ENCODE peak calls at places on chromosome 2, in four cellular contexts. One of them, this sample, is unnamed.

GRCh38 chr2:144452169-144453038 is 67.5 kb downstream of the ZEB2 start:
- DNase-seq in NCI-H460: no peak
- DNase-seq in Calu3: peak; percentile 3
- DNase-seq in stimulated activated CD8-positive, alpha-beta memory T cell treated with anti-CD3 and anti-CD28 coated beads, Interleukin-7, amount 100 ng/mL, for 4 hours: no peak
- DNase-seq in this sample: peak; percentile 30

GRCh38 chr2:210503622-210504300 is 27.2 kb upstream of the LANCL1 start:
- DNase-seq in NCI-H460: no peak
- DNase-seq in Calu3: no peak
- DNase-seq in stimulated activated CD8-positive, alpha-beta memory T cell treated with anti-CD3 and anti-CD28 coated beads, Interleukin-7, amount 100 ng/mL, for 4 hours: no peak
- DNase-seq in this sample: no peak

GRCh38 chr2:46162329-46162870 is 134.8 kb upstream of the EPAS1 start:
- DNase-seq in NCI-H460: no peak
- DNase-seq in Calu3: no peak
- DNase-seq in stimulated activated CD8-positive, alpha-beta memory T cell treated with anti-CD3 and anti-CD28 coated beads, Interleukin-7, amount 100 ng/mL, for 4 hours: no peak
- DNase-seq in this sample: no peak

GRCh38 chr2:10452334-10452733 is 4.2 kb upstream of the ODC1 start:
- DNase-seq in NCI-H460: peak; percentile 60
- DNase-seq in Calu3: peak; percentile 86
- DNase-seq in stimulated activated CD8-positive, alpha-beta memory T cell treated with anti-CD3 and anti-CD28 coated beads, Interleukin-7, amount 100 ng/mL, for 4 hours: no peak
- DNase-seq in this sample: peak; percentile 88

GRCh38 chr2:113407446-113408099 is 29.9 kb upstream of the ZNG1B start:
- DNase-seq in NCI-H460: peak; percentile 30
- DNase-seq in Calu3: no peak
- DNase-seq in stimulated activated CD8-positive, alpha-beta memory T cell treated with anti-CD3 and anti-CD28 coated beads, Interleukin-7, amount 100 ng/mL, for 4 hours: no peak
- DNase-seq in this sample: no peak

GRCh38 chr2:26567534-26567933 is 73.6 kb downstream of the CIB4 start:
- DNase-seq in NCI-H460: no peak
- DNase-seq in Calu3: no peak
- DNase-seq in stimulated activated CD8-positive, alpha-beta memory T cell treated with anti-CD3 and anti-CD28 coated beads, Interleukin-7, amount 100 ng/mL, for 4 hours: no peak
- DNase-seq in this sample: no peak

GRCh38 chr2:26876260-26876659 is 28.3 kb downstream of the DPYSL5 start:
- DNase-seq in NCI-H460: no peak
- DNase-seq in Calu3: no peak
- DNase-seq in stimulated activated CD8-positive, alpha-beta memory T cell treated with anti-CD3 and anti-CD28 coated beads, Interleukin-7, amount 100 ng/mL, for 4 hours: no peak
- DNase-seq in this sample: no peak

GRCh38 chr2:185658766-185659165 is 79.8 kb upstream of the FSIP2 start:
- DNase-seq in NCI-H460: no peak
- DNase-seq in Calu3: no peak
- DNase-seq in stimulated activated CD8-positive, alpha-beta memory T cell treated with anti-CD3 and anti-CD28 coated beads, Interleukin-7, amount 100 ng/mL, for 4 hours: no peak
- DNase-seq in this sample: no peak

GRCh38 chr2:233990261-233990798 is 60.2 kb upstream of the SPP2 start:
- DNase-seq in NCI-H460: no peak
- DNase-seq in Calu3: no peak
- DNase-seq in stimulated activated CD8-positive, alpha-beta memory T cell treated with anti-CD3 and anti-CD28 coated beads, Interleukin-7, amount 100 ng/mL, for 4 hours: peak; percentile 40
- DNase-seq in this sample: no peak

GRCh38 chr2:106931742-106932335 is 45.9 kb upstream of the ST6GAL2 start:
- DNase-seq in NCI-H460: no peak
- DNase-seq in Calu3: no peak
- DNase-seq in stimulated activated CD8-positive, alpha-beta memory T cell treated with anti-CD3 and anti-CD28 coated beads, Interleukin-7, amount 100 ng/mL, for 4 hours: no peak
- DNase-seq in this sample: no peak

GRCh38 chr2:189641047-189641446 is 20.2 kb upstream of the ASNSD1 start:
- DNase-seq in NCI-H460: no peak
- DNase-seq in Calu3: no peak
- DNase-seq in stimulated activated CD8-positive, alpha-beta memory T cell treated with anti-CD3 and anti-CD28 coated beads, Interleukin-7, amount 100 ng/mL, for 4 hours: no peak
- DNase-seq in this sample: no peak

GRCh38 chr2:70340921-70341765 is 39.3 kb upstream of the FAM136A start:
- DNase-seq in NCI-H460: peak; percentile 65
- DNase-seq in Calu3: peak; percentile 65
- DNase-seq in stimulated activated CD8-positive, alpha-beta memory T cell treated with anti-CD3 and anti-CD28 coated beads, Interleukin-7, amount 100 ng/mL, for 4 hours: no peak
- DNase-seq in this sample: peak; percentile 86

GRCh38 chr2:218448934-218449333 is 30.0 kb downstream of the VIL1 start:
- DNase-seq in NCI-H460: peak; percentile 19
- DNase-seq in Calu3: peak; percentile 38
- DNase-seq in stimulated activated CD8-positive, alpha-beta memory T cell treated with anti-CD3 and anti-CD28 coated beads, Interleukin-7, amount 100 ng/mL, for 4 hours: no peak
- DNase-seq in this sample: peak; percentile 36

GRCh38 chr2:59879700-59880131 is 673.7 kb downstream of the BCL11A start:
- DNase-seq in NCI-H460: no peak
- DNase-seq in Calu3: no peak
- DNase-seq in stimulated activated CD8-positive, alpha-beta memory T cell treated with anti-CD3 and anti-CD28 coated beads, Interleukin-7, amount 100 ng/mL, for 4 hours: no peak
- DNase-seq in this sample: no peak

GRCh38 chr2:10544252-10544651 is 96.1 kb upstream of the ODC1 start:
- DNase-seq in NCI-H460: no peak
- DNase-seq in Calu3: no peak
- DNase-seq in stimulated activated CD8-positive, alpha-beta memory T cell treated with anti-CD3 and anti-CD28 coated beads, Interleukin-7, amount 100 ng/mL, for 4 hours: no peak
- DNase-seq in this sample: no peak

GRCh38 chr2:126784636-126785035 is 114.1 kb upstream of the TEX51 start:
- DNase-seq in NCI-H460: no peak
- DNase-seq in Calu3: no peak
- DNase-seq in stimulated activated CD8-positive, alpha-beta memory T cell treated with anti-CD3 and anti-CD28 coated beads, Interleukin-7, amount 100 ng/mL, for 4 hours: no peak
- DNase-seq in this sample: no peak

GRCh38 chr2:10254373-10255188 is 48.1 kb upstream of the HPCAL1 start:
- DNase-seq in NCI-H460: peak; percentile 29
- DNase-seq in Calu3: no peak
- DNase-seq in stimulated activated CD8-positive, alpha-beta memory T cell treated with anti-CD3 and anti-CD28 coated beads, Interleukin-7, amount 100 ng/mL, for 4 hours: no peak
- DNase-seq in this sample: peak; percentile 68

GRCh38 chr2:83461135-83461534 is 997.9 kb downstream of the SUCLG1 start:
- DNase-seq in NCI-H460: no peak
- DNase-seq in Calu3: no peak
- DNase-seq in stimulated activated CD8-positive, alpha-beta memory T cell treated with anti-CD3 and anti-CD28 coated beads, Interleukin-7, amount 100 ng/mL, for 4 hours: no peak
- DNase-seq in this sample: no peak

GRCh38 chr2:43220982-43221659 is 5.3 kb downstream of the ZFP36L2 start:
- DNase-seq in NCI-H460: no peak
- DNase-seq in Calu3: peak; percentile 19
- DNase-seq in stimulated activated CD8-positive, alpha-beta memory T cell treated with anti-CD3 and anti-CD28 coated beads, Interleukin-7, amount 100 ng/mL, for 4 hours: no peak
- DNase-seq in this sample: no peak

GRCh38 chr2:96957299-96957698 is 29.1 kb downstream of the FAM178B start:
- DNase-seq in NCI-H460: no peak
- DNase-seq in Calu3: no peak
- DNase-seq in stimulated activated CD8-positive, alpha-beta memory T cell treated with anti-CD3 and anti-CD28 coated beads, Interleukin-7, amount 100 ng/mL, for 4 hours: no peak
- DNase-seq in this sample: no peak

GRCh38 chr2:99880148-99880983 is 262.0 kb downstream of the AFF3 start:
- DNase-seq in NCI-H460: peak; percentile 36
- DNase-seq in Calu3: no peak
- DNase-seq in stimulated activated CD8-positive, alpha-beta memory T cell treated with anti-CD3 and anti-CD28 coated beads, Interleukin-7, amount 100 ng/mL, for 4 hours: no peak
- DNase-seq in this sample: peak; percentile 57

GRCh38 chr2:214184461-214184860 is 226.4 kb upstream of the VWC2L start:
- DNase-seq in NCI-H460: no peak
- DNase-seq in Calu3: no peak
- DNase-seq in stimulated activated CD8-positive, alpha-beta memory T cell treated with anti-CD3 and anti-CD28 coated beads, Interleukin-7, amount 100 ng/mL, for 4 hours: no peak
- DNase-seq in this sample: no peak

GRCh38 chr2:172438741-172439508 is 11.5 kb downstream of the ITGA6 start:
- DNase-seq in NCI-H460: peak; percentile 60
- DNase-seq in Calu3: peak; percentile 68
- DNase-seq in stimulated activated CD8-positive, alpha-beta memory T cell treated with anti-CD3 and anti-CD28 coated beads, Interleukin-7, amount 100 ng/mL, for 4 hours: no peak
- DNase-seq in this sample: peak; percentile 49

GRCh38 chr2:8456149-8457091 is 225.4 kb upstream of the ID2 start:
- DNase-seq in NCI-H460: no peak
- DNase-seq in Calu3: no peak
- DNase-seq in stimulated activated CD8-positive, alpha-beta memory T cell treated with anti-CD3 and anti-CD28 coated beads, Interleukin-7, amount 100 ng/mL, for 4 hours: no peak
- DNase-seq in this sample: no peak